ENCODE peak calls at places on chromosomes 12 and 14, in eight cellular contexts. W is HCT116, D is H1, O is GM12891, T is endothelial cell of umbilical vein, G is spleen, S is sigmoid colon, Z is GM12878. K is an unnamed sample.
A peak's percentile ranks its signal among the peaks of the same experiment; 100 is the strongest.

GRCh38 chr12:118853634-118854033 is 127.7 kb upstream of the SRRM4 start:
- DNase-seq in W (no peak), D (peak; percentile 50), O (no peak), T (no peak), G (no peak), S (no peak), Z (no peak), K (no peak)

GRCh38 chr12:63440063-63440462 is 228.2 kb downstream of the DPY19L2 start:
- DNase-seq in W (no peak), D (no peak), O (no peak), T (no peak), G (no peak), S (no peak), Z (no peak), K (no peak)

GRCh38 chr12:50333441-50333840 is 50.1 kb upstream of the LIMA1 start:
- DNase-seq in W (no peak), D (no peak), O (no peak), T (no peak), G (no peak), S (no peak), Z (no peak), K (no peak)

GRCh38 chr14:75979071-75979571 is 2.7 kb downstream of the TGFB3 start:
- DNase-seq in W (no peak), D (peak; percentile 74), O (no peak), T (no peak), G (peak; percentile 77), S (peak; percentile 69), Z (no peak), K (no peak)

GRCh38 chr12:57452181-57452936 is 2.7 kb upstream of the INHBE start:
- DNase-seq in W (no peak), D (no peak), O (no peak), T (no peak), G (peak; percentile 42), S (no peak), Z (no peak), K (no peak)

GRCh38 chr12:109277899-109278762 is 31.0 kb downstream of the FOXN4 start:
- DNase-seq in W (no peak), D (no peak), O (no peak), T (no peak), G (no peak), S (no peak), Z (no peak), K (no peak)

GRCh38 chr14:98909251-98909944 is 362.6 kb downstream of the BCL11B start:
- DNase-seq in W (peak; percentile 89), D (no peak), O (no peak), T (no peak), G (no peak), S (no peak), Z (no peak), K (no peak)

GRCh38 chr14:95432152-95433093 is 84.0 kb downstream of the SYNE3 start:
- DNase-seq in W (no peak), D (peak; percentile 82), O (no peak), T (peak; percentile 21), G (no peak), S (peak; percentile 80), Z (no peak), K (peak; percentile 64)

GRCh38 chr12:55142896-55143870 is 17.0 kb downstream of the OR9K2 start:
- DNase-seq in W (peak; percentile 41), D (peak; percentile 61), O (no peak), T (peak; percentile 47), G (no peak), S (no peak), Z (no peak), K (peak; percentile 30)

GRCh38 chr12:119006749-119007148 is 25.4 kb downstream of the SRRM4 start:
- DNase-seq in W (no peak), D (no peak), O (no peak), T (no peak), G (no peak), S (no peak), Z (no peak), K (no peak)

GRCh38 chr12:32170437-32170998 is 63.9 kb downstream of the BICD1 start:
- DNase-seq in W (no peak), D (no peak), O (no peak), T (no peak), G (no peak), S (no peak), Z (no peak), K (no peak)

GRCh38 chr14:73472182-73473114 is 14.1 kb upstream of the NUMB start:
- DNase-seq in W (peak; percentile 60), D (no peak), O (no peak), T (peak; percentile 77), G (no peak), S (no peak), Z (peak; percentile 57), K (no peak)

GRCh38 chr14:62126885-62127478 is 364.8 kb downstream of the SNAPC1 start:
- DNase-seq in W (peak; percentile 40), D (no peak), O (no peak), T (peak; percentile 75), G (no peak), S (no peak), Z (no peak), K (no peak)

GRCh38 chr14:100302616-100303015 is 3.6 kb downstream of the SLC25A29 start:
- DNase-seq in W (no peak), D (no peak), O (no peak), T (no peak), G (peak; percentile 14), S (no peak), Z (no peak), K (peak; percentile 50)

GRCh38 chr14:95519699-95520098 is 3.2 kb upstream of the SYNE3 start:
- DNase-seq in W (peak; percentile 56), D (no peak), O (no peak), T (peak; percentile 81), G (peak; percentile 87), S (peak; percentile 90), Z (no peak), K (peak; percentile 61)

GRCh38 chr12:70052931-70053497 is 190.2 kb upstream of the CNOT2 start:
- DNase-seq in W (peak; percentile 75), D (no peak), O (no peak), T (peak; percentile 63), G (no peak), S (peak; percentile 76), Z (no peak), K (peak; percentile 42)

GRCh38 chr14:71243697-71244096 is 336.4 kb downstream of the PCNX1 start:
- DNase-seq in W (no peak), D (no peak), O (no peak), T (no peak), G (no peak), S (no peak), Z (no peak), K (no peak)

GRCh38 chr12:14810953-14811483 is 3.0 kb downstream of the SMCO3 start:
- DNase-seq in W (no peak), D (no peak), O (no peak), T (peak; percentile 54), G (no peak), S (no peak), Z (no peak), K (no peak)

GRCh38 chr12:3938042-3938544 is 64.9 kb upstream of the PARP11 start:
- DNase-seq in W (no peak), D (no peak), O (no peak), T (no peak), G (no peak), S (no peak), Z (no peak), K (no peak)

GRCh38 chr12:91896725-91897515 is 248.7 kb downstream of the BTG1 start:
- DNase-seq in W (no peak), D (no peak), O (no peak), T (no peak), G (no peak), S (peak; percentile 64), Z (no peak), K (no peak)
- TF ChIP-seq POLR2AphosphoS5 in W (no peak), D (no peak), O (no peak), T (no peak), G (no peak), S (peak; percentile 13), Z (no peak), K (no peak)

GRCh38 chr14:91835920-91836843 is 31.2 kb downstream of the TC2N start:
- DNase-seq in W (peak; percentile 56), D (peak; percentile 92), O (peak; percentile 61), T (no peak), G (peak; percentile 93), S (peak; percentile 91), Z (no peak), K (peak; percentile 96)
- TF ChIP-seq POLR2A in W (no peak), D (no peak), O (no peak), T (no peak), G (no peak), S (no peak), Z (no peak), K (no peak)

GRCh38 chr14:103337794-103338193 is 3.8 kb downstream of the EIF5 start:
- DNase-seq in W (no peak), D (no peak), O (no peak), T (no peak), G (no peak), S (no peak), Z (no peak), K (no peak)

GRCh38 chr14:103340480-103341212 is 6.6 kb downstream of the EIF5 start:
- DNase-seq in W (no peak), D (no peak), O (no peak), T (no peak), G (no peak), S (no peak), Z (no peak), K (no peak)

GRCh38 chr14:103341250-103342129 is 7.5 kb downstream of the EIF5 start:
- DNase-seq in W (no peak), D (no peak), O (no peak), T (no peak), G (no peak), S (no peak), Z (no peak), K (no peak)

GRCh38 chr14:103336191-103336590 is 2.2 kb downstream of the EIF5 start:
- DNase-seq in W (no peak), D (no peak), O (no peak), T (no peak), G (no peak), S (no peak), Z (no peak), K (no peak)

GRCh38 chr14:103339561-103339960 is 5.5 kb downstream of the EIF5 start:
- DNase-seq in W (no peak), D (no peak), O (no peak), T (no peak), G (no peak), S (no peak), Z (no peak), K (no peak)
- TF ChIP-seq POLR2AphosphoS5 in W (no peak), D (peak; percentile 36), O (peak; percentile 42), T (no peak), G (no peak), S (no peak), Z (peak; percentile 72), K (no peak)

DNA sequence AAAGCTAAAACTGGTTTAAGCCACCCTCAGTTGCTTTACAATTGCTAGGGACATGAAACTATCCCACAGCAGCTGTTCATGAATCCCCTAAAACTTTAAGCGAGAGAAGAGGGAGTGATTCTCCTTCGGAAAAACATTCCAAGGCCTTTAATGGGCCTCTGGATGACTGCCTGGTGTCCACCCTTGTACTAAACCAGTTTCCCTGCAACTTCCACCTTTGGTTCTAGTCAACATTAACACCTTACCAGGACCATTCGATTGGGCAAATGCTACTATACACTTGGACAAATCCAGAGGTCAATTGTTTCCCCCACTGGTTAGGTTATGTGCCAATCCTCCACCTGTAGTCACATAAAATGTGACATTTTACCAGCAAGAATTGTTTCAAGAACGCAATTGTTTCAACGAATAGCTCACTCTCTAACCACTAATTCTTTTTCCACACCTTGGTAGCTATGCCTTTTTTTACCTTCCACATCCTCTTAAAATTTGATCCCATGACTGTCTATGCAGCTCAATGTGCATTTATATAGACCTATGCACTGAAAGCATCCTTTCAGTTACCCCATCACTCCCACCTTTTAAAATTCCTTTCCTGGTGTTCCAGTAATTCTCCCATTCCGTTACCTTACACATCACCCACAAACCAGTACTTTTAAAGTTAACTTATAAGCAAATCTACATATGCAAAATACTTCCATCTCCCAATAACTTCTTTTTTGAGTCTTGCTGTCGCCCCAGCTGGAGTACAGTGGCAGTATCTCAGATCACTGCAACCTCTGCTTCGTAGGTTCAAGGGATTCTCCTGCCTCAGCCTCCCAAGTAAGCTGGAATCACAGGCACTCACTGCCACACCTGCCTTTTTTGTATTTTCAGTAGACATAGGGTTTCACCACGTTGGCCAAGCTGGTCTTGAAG is 3.6 kb downstream of the UBC start:
- DNase-seq in W (no peak), D (no peak), O (no peak), T (no peak), G (no peak), S (no peak), Z (no peak), K (no peak)
- TF ChIP-seq POLR2A in W (peak; percentile 54), D (peak; percentile 78), O (peak; percentile 91), T (no peak), G (no peak), S (peak; percentile 9), Z (peak; percentile 39), K (peak; percentile 29)

K was measured in stomach.